ENCODE peak calls at places on chromosome 4, in ten cellular contexts. X is naive thymus-derived CD8-positive, alpha-beta T cell; M is dorsolateral prefrontal cortex; I is stimulated activated effector memory CD8-positive, alpha-beta T cell treated with anti-CD3 and anti-CD28 coated beads, Interleukin-12 subunit alpha, Interleukin-12 subunit beta, amount 100 ng/mL, for 72 hours; U is effector memory CD8-positive, alpha-beta T cell; G is omental fat pad; T is stimulated activated CD8-positive, alpha-beta memory T cell treated with anti-CD3 and anti-CD28 coated beads, Interleukin-15, amount 100 ng/mL, for 48 hours; W is kidney; F is thoracic aorta; O is naive B cell. H is an unnamed sample.

GRCh38 chr4:95507147-95507546 is 41.6 kb downstream of the UNC5C start:
- DNase-seq in X (no peak), M (no peak), I (no peak), U (no peak), G (no peak), T (no peak), W (no peak), F (no peak), O (no peak), H (no peak)

GRCh38 chr4:184887333-184887732 is 61.6 kb upstream of the ACSL1 start:
- DNase-seq in X (no peak), M (no peak), I (no peak), U (no peak), G (no peak), T (no peak), W (no peak), F (no peak), O (no peak), H (no peak)

GRCh38 chr4:173135241-173135847 is 33.3 kb upstream of the GALNT7 start:
- DNase-seq in X (no peak), M (no peak), I (no peak), U (no peak), G (no peak), T (no peak), W (no peak), F (no peak), O (no peak), H (no peak)

GRCh38 chr4:104025251-104025650 is 305.5 kb upstream of the TACR3 start:
- DNase-seq in X (no peak), M (no peak), I (no peak), U (no peak), G (no peak), T (no peak), W (no peak), F (no peak), O (no peak), H (no peak)

GRCh38 chr4:13821522-13821921 is 194.0 kb upstream of the BOD1L1 start:
- DNase-seq in X (no peak), M (no peak), I (no peak), U (no peak), G (no peak), T (no peak), W (no peak), F (no peak), O (no peak), H (no peak)

GRCh38 chr4:112234952-112235609 is 3.5 kb downstream of the AP1AR start:
- DNase-seq in X (peak; percentile 74), M (peak; percentile 71), I (no peak), U (peak; percentile 41), G (peak; percentile 44), T (no peak), W (no peak), F (peak; percentile 33), O (peak; percentile 42), H (peak; percentile 20)

GRCh38 chr4:185634066-185634652 is 98.9 kb upstream of the PDLIM3 start:
- DNase-seq in X (no peak), M (no peak), I (no peak), U (no peak), G (no peak), T (no peak), W (no peak), F (no peak), O (no peak), H (no peak)

GRCh38 chr4:55540271-55540670 is 6.4 kb downstream of the CLOCK start:
- DNase-seq in X (no peak), M (no peak), I (no peak), U (no peak), G (no peak), T (no peak), W (no peak), F (no peak), O (no peak), H (no peak)

GRCh38 chr4:147360301-147360700 is 120.6 kb upstream of the EDNRA start:
- DNase-seq in X (no peak), M (no peak), I (no peak), U (no peak), G (no peak), T (no peak), W (no peak), F (no peak), O (no peak), H (no peak)

GRCh38 chr4:8192748-8193738 is 6.0 kb upstream of the SH3TC1 start:
- DNase-seq in X (peak; percentile 72), M (peak; percentile 56), I (no peak), U (no peak), G (no peak), T (no peak), W (no peak), F (no peak), O (peak; percentile 81), H (peak; percentile 29)

GRCh38 chr4:189771696-189772361 is 168.8 kb upstream of the FRG1 start:
- DNase-seq in X (no peak), M (no peak), I (no peak), U (no peak), G (no peak), T (no peak), W (no peak), F (no peak), O (no peak), H (no peak)

GRCh38 chr4:42397635-42398447 is 553 bp downstream of the SHISA3 start:
- DNase-seq in X (no peak), M (no peak), I (peak; percentile 56), U (no peak), G (no peak), T (no peak), W (peak; percentile 87), F (no peak), O (peak; percentile 8), H (no peak)

GRCh38 chr4:90186229-90186628 is 59.0 kb downstream of the CCSER1 start:
- DNase-seq in X (no peak), M (no peak), I (no peak), U (no peak), G (no peak), T (no peak), W (no peak), F (no peak), O (no peak), H (no peak)

GRCh38 chr4:7398788-7399432 is 35.8 kb downstream of the PSAPL1 start:
- DNase-seq in X (no peak), M (peak; percentile 30), I (no peak), U (no peak), G (no peak), T (no peak), W (peak; percentile 12), F (no peak), O (no peak), H (no peak)

GRCh38 chr4:176794651-176795050 is 1.9 kb upstream of the VEGFC start:
- DNase-seq in X (no peak), M (no peak), I (no peak), U (no peak), G (no peak), T (no peak), W (no peak), F (no peak), O (no peak), H (no peak)

GRCh38 chr4:55675196-55675793 is 39.2 kb upstream of the NMU start:
- DNase-seq in X (no peak), M (no peak), I (no peak), U (no peak), G (no peak), T (no peak), W (no peak), F (no peak), O (no peak), H (no peak)

GRCh38 chr4:55758081-55758480 is 61.5 kb upstream of the EXOC1L start:
- DNase-seq in X (no peak), M (no peak), I (no peak), U (no peak), G (no peak), T (no peak), W (no peak), F (no peak), O (no peak), H (no peak)

GRCh38 chr4:153221783-153222161 is 17.5 kb downstream of the TRIM2 start:
- DNase-seq in X (no peak), M (no peak), I (no peak), U (no peak), G (no peak), T (no peak), W (no peak), F (no peak), O (no peak), H (no peak)

GRCh38 chr4:16001484-16001858 is 38.5 kb upstream of the FGFBP2 start:
- DNase-seq in X (peak; percentile 74), M (peak; percentile 65), I (peak; percentile 66), U (peak; percentile 41), G (no peak), T (peak; percentile 31), W (no peak), F (peak; percentile 22), O (peak; percentile 44), H (peak; percentile 1)

GRCh38 chr4:74623041-74623440 is 171.3 kb downstream of the BTC start:
- DNase-seq in X (no peak), M (no peak), I (no peak), U (no peak), G (no peak), T (no peak), W (no peak), F (no peak), O (peak; percentile 5), H (no peak)

GRCh38 chr4:15327311-15328298 is 100.2 kb upstream of the C1QTNF7 start:
- DNase-seq in X (no peak), M (no peak), I (no peak), U (no peak), G (no peak), T (no peak), W (no peak), F (no peak), O (no peak), H (no peak)

GRCh38 chr4:37825943-37826281 is 574 bp upstream of the PGM2 start:
- DNase-seq in X (no peak), M (no peak), I (peak; percentile 51), U (peak; percentile 1), G (no peak), T (no peak), W (no peak), F (no peak), O (no peak), H (no peak)

H was measured in T-cell.